ENCODE peak calls at places on chromosomes 11 and 22, in four cellular contexts. U is aorta, S is heart right ventricle, C is right cardiac atrium. X is an unnamed sample.

GRCh38 chr11:123063396-123064267 is 1.7 kb upstream of the HSPA8 start:
- DNase-seq in U (no peak), S (peak), C (no peak), X (peak)

GRCh38 chr11:128481135-128481534 is 106.2 kb downstream of the ETS1 start:
- DNase-seq in U (no peak), S (no peak), C (no peak), X (no peak)

GRCh38 chr11:32847511-32847910 is 17.8 kb downstream of the PRRG4 start:
- DNase-seq in U (no peak), S (no peak), C (no peak), X (no peak)

GRCh38 chr11:21511835-21512440 is 680.9 kb upstream of the ANO5 start:
- DNase-seq in U (no peak), S (no peak), C (peak), X (peak)

GRCh38 chr11:126132319-126132718 is 69.7 kb upstream of the CDON start:
- DNase-seq in U (peak), S (no peak), C (peak), X (peak)

GRCh38 chr11:7525424-7525823 is 11.6 kb downstream of the PPFIBP2 start:
- DNase-seq in U (no peak), S (no peak), C (no peak), X (no peak)

GRCh38 chr11:70916321-70916720 is 336.1 kb downstream of the SHANK2 start:
- DNase-seq in U (peak), S (no peak), C (no peak), X (no peak)

GRCh38 chr11:113994077-113994954 is 19.4 kb downstream of the HTR3A start:
- DNase-seq in U (no peak), S (peak), C (no peak), X (no peak)

GRCh38 chr11:36090351-36091245 is 146.7 kb downstream of the LDLRAD3 start:
- DNase-seq in U (no peak), S (no peak), C (no peak), X (no peak)

GRCh38 chr11:74639533-74639932 is 47.2 kb downstream of the POLD3 start:
- DNase-seq in U (no peak), S (no peak), C (no peak), X (no peak)

GRCh38 chr11:78727816-78728215 is 153.2 kb upstream of the NARS2 start:
- DNase-seq in U (no peak), S (no peak), C (no peak), X (no peak)

GRCh38 chr11:102577723-102578122 is 47.2 kb upstream of the MMP7 start:
- DNase-seq in U (no peak), S (no peak), C (no peak), X (no peak)

GRCh38 chr11:27076121-27076589 is 35.5 kb downstream of the BBOX1 start:
- DNase-seq in U (no peak), S (no peak), C (no peak), X (no peak)

GRCh38 chr11:92314499-92314898 is 89.9 kb downstream of the FAT3 start:
- DNase-seq in U (no peak), S (no peak), C (no peak), X (no peak)

GRCh38 chr11:11701070-11701469 is 79.3 kb upstream of the GALNT18 start:
- DNase-seq in U (no peak), S (peak), C (no peak), X (no peak)

GRCh38 chr11:65071907-65072630 is 11.8 kb downstream of the CDCA5 start:
- DNase-seq in U (no peak), S (no peak), C (no peak), X (no peak)

GRCh38 chr11:65778901-65779668 is 1.7 kb downstream of the AP5B1 start:
- DNase-seq in U (peak), S (no peak), C (no peak), X (peak)

GRCh38 chr11:119299416-119299815 is 17.5 kb downstream of the MCAM start:
- DNase-seq in U (no peak), S (no peak), C (no peak), X (no peak)

GRCh38 chr11:76768091-76769047 is 14.8 kb upstream of the TSKU start:
- DNase-seq in U (no peak), S (no peak), C (peak), X (no peak)

DNA sequence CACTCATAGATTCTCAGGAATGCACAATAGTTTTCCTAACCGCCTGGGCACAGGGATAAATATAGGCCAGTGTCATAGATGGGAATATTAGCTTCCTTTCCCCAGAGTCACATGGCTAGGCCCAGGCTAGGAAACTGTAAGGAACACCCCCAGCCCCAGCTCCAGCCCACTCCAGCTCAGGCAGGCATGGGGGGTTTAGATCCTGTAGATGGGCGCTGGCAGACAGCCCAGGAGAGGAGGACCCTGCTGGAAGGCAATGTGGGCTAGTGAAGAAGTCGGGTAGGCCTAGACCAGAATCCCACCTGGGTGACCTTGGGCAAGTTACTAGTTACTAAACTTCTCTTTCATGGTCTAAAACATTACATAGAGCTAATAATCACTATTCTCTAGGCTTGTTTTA is 51.3 kb downstream of the IRAG1 start:
- DNase-seq in U (no peak), S (no peak), C (no peak), X (no peak)
- H3K27ac ChIP-seq in U (peak), S (no peak), C (no peak), X (no peak)

DNA sequence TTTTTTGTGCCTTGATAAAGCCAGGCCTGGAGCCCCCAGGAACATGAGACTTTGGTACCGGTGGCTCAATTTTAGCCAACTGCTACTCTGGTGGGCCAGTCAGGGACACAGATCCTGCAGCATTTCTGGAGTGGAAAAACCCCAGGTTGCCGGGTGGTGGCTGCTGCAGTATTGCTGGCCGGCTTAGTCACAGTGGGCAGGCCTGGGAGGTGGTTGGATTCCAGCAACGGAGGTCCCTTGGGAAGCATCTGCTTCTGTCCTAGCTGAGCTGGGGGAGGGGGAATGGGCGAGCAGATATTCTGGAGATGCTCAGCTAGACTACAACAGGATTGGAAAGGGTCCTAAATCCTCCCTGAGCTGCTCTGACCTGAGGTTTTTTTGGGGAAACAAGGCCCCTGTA is 31.7 kb upstream of the ACCSL start:
- DNase-seq in U (peak), S (peak), C (peak), X (no peak)
- H3K27ac ChIP-seq in U (peak), S (no peak), C (peak), X (no peak)

GRCh38 chr11:255816-256215 is 19.0 kb downstream of the PSMD13 start:
- DNase-seq in U (no peak), S (no peak), C (no peak), X (no peak)

GRCh38 chr11:261624-262023 is 16.6 kb upstream of the NLRP6 start:
- DNase-seq in U (no peak), S (no peak), C (no peak), X (no peak)

GRCh38 chr11:256952-257737 is 20.4 kb downstream of the PSMD13 start:
- DNase-seq in U (no peak), S (no peak), C (no peak), X (peak)

GRCh38 chr11:257766-258493 is 20.3 kb upstream of the NLRP6 start:
- DNase-seq in U (no peak), S (no peak), C (no peak), X (no peak)

GRCh38 chr11:259374-259773 is 18.8 kb upstream of the NLRP6 start:
- DNase-seq in U (no peak), S (no peak), C (no peak), X (no peak)
- H3K27ac ChIP-seq in U (no peak), S (no peak), C (no peak), X (no peak)

GRCh38 chr22:39522567-39523300 is 2.4 kb downstream of the ATF4 start:
- DNase-seq in U (peak), S (no peak), C (no peak), X (no peak)
- H3K27ac ChIP-seq in U (no peak), S (peak), C (peak), X (peak)

GRCh38 chr11:1778141-1778911 is 14.6 kb upstream of the CTSD start:
- DNase-seq in U (no peak), S (no peak), C (no peak), X (no peak)

GRCh38 chr11:1779034-1779805 is 15.5 kb upstream of the CTSD start:
- DNase-seq in U (no peak), S (no peak), C (no peak), X (no peak)

GRCh38 chr11:1776331-1776851 is 12.7 kb upstream of the CTSD start:
- DNase-seq in U (no peak), S (no peak), C (no peak), X (no peak)

GRCh38 chr11:1777737-1778136 is 14.0 kb upstream of the CTSD start:
- DNase-seq in U (no peak), S (no peak), C (no peak), X (peak)

DNA sequence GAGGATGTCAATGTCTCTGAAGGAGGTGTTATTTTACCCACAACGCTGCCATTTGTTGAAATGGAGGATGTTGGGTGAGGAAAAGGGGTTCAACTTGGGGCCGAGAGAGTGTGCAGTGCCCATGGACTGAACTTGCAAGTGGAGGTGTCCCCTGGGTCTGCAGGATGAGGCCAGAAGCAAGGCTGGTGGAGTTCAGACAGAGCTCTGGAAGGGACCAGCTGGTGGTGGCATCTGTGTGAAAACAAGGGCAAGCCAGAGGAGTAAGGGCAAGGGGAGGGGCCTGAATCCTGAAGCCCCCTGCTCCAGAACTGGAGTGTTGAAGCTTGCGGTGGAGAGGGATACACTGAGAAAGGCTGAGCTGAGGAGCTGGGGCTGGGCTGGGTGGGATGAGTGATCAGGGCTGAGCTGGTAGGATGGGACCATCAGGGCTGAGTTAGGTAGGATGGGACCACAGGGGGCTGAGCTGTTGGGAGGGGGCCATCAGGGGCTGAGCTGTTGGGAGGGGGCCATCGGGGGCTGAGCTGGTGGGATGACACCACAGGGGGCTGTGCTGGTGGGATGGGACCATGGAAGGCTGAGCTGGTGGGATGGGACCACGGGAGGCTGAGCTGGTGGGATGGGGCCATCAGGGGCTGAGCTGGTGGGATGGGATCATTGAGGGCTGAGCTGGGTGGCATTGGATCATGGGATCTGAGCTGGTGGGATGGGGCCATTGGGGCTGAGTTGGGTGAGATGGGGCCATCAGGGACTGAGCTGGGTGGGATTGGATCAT is 13.4 kb upstream of the CTSD start:
- DNase-seq in U (no peak), S (peak), C (no peak), X (no peak)
- H3K27ac ChIP-seq in U (no peak), S (no peak), C (no peak), X (no peak)

GRCh38 chr11:94516725-94517124 is 4.5 kb downstream of the C11orf97 start:
- DNase-seq in U (no peak), S (no peak), C (no peak), X (no peak)
- H3K27ac ChIP-seq in U (no peak), S (no peak), C (no peak), X (no peak)

DNA sequence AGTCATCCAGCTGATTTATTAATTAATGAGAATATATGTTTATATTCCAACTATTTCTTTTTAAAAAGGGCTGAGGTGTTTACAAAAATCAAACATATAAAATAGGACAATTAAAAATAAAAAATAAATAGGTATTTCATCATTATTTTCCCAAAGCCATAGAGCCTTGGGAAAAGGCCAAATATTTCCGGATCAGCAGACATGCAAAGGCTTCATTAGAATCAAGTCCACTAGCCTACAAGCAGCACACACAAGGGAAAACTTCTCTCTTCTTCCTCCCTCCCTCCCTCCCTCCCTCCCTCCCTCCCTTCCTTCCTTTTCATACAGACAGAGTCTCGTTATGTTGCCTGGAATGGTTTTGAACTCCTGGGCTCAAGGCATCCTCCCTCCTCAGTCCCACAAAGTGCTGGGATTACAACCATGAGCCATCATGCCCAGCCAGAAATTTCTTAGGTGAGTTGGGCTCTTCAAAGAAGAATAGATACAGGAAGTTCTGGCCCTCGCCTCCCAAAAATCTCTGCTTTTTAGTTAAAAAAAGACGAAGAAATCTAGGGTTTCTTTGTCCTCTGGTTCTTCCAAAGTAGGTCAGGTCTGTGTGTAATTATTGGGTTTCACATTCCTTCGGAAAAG is 121.2 kb downstream of the SIK3 start:
- DNase-seq in U (no peak), S (no peak), C (no peak), X (no peak)
- H3K27ac ChIP-seq in U (no peak), S (no peak), C (no peak), X (no peak)

DNA sequence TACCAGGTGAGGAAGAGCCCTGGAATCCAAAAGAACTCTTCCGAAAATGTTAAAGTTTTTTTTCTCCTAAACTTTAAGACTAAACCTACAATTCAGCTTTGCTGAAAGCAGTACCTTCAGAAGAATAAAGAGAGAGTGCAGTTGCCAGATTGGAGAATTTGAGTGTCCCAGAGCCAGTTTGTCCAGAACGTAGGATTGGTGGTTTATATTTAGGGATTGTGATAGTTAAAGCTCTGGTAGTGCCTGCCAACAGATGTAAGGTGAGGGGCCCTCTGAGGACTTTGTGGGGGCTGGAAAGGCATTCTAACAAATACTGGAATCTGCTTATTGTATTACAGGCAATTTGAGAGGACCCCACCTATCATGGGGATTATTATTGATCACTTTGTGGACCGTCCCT is 39.8 kb downstream of the ATG13 start:
- DNase-seq in U (no peak), S (no peak), C (no peak), X (no peak)
- H3K27ac ChIP-seq in U (no peak), S (peak), C (peak), X (no peak)

GRCh38 chr11:61832758-61833157 is 4.7 kb downstream of the FADS2 start:
- DNase-seq in U (peak), S (peak), C (no peak), X (no peak)

GRCh38 chr11:61833478-61833877 is 5.4 kb downstream of the FADS2 start:
- DNase-seq in U (peak), S (no peak), C (no peak), X (peak)

GRCh38 chr11:61835663-61836024 is 7.5 kb downstream of the FADS2 start:
- DNase-seq in U (peak), S (no peak), C (no peak), X (no peak)

GRCh38 chr11:61833926-61834277 is 5.8 kb downstream of the FADS2 start:
- DNase-seq in U (peak), S (no peak), C (no peak), X (no peak)

GRCh38 chr11:61834278-61835004 is 6.3 kb downstream of the FADS2 start:
- DNase-seq in U (peak), S (peak), C (peak), X (peak)
- H3K27ac ChIP-seq in U (peak), S (peak), C (peak), X (peak)